ENCODE peak calls at places on chromosomes 6 and 20, in four cellular contexts. N is COR-L47, P is WTC11, X is occipital lobe. E is an unnamed sample.

GRCh38 chr20:1478566-1478965 is 11.9 kb upstream of the NSFL1C start:
- DNase-seq in N (no peak), P (no peak), X (no peak), E (no peak)

GRCh38 chr20:51594999-51595532 is 52.5 kb upstream of the NFATC2 start:
- DNase-seq in N (peak; percentile 73), P (peak; percentile 84), X (peak; percentile 86), E (peak; percentile 86)

GRCh38 chr6:56169366-56169765 is 78.0 kb downstream of the COL21A1 start:
- DNase-seq in N (no peak), P (no peak), X (no peak), E (no peak)

GRCh38 chr6:150651808-150652473 is 52.3 kb downstream of the PLEKHG1 start:
- DNase-seq in N (no peak), P (no peak), X (no peak), E (no peak)

GRCh38 chr6:6315660-6316059 is 4.8 kb downstream of the F13A1 start:
- DNase-seq in N (no peak), P (peak; percentile 65), X (no peak), E (no peak)

GRCh38 chr20:53265304-53265875 is 293.2 kb downstream of the TSHZ2 start:
- DNase-seq in N (no peak), P (no peak), X (no peak), E (no peak)

GRCh38 chr20:4064118-4064962 is 49.0 kb upstream of the RNF24 start:
- DNase-seq in N (peak; percentile 9), P (peak; percentile 53), X (peak; percentile 44), E (peak; percentile 85)

GRCh38 chr6:161564951-161565350 is 291.1 kb upstream of the AGPAT4 start:
- DNase-seq in N (no peak), P (no peak), X (no peak), E (no peak)

GRCh38 chr20:31485450-31486339 is 10.6 kb downstream of the REM1 start:
- DNase-seq in N (no peak), P (no peak), X (no peak), E (peak; percentile 44)

GRCh38 chr6:107853226-107853625 is 29.1 kb upstream of the SCML4 start:
- DNase-seq in N (no peak), P (no peak), X (no peak), E (no peak)

GRCh38 chr6:141413196-141413595 is 719.5 kb upstream of the GJE1 start:
- DNase-seq in N (no peak), P (no peak), X (no peak), E (no peak)

GRCh38 chr6:32114853-32115252 is 5.7 kb upstream of the TNXB start:
- DNase-seq in N (no peak), P (no peak), X (no peak), E (no peak)

GRCh38 chr6:159312204-159312603 is 143.0 kb downstream of the FNDC1 start:
- DNase-seq in N (no peak), P (no peak), X (no peak), E (no peak)

GRCh38 chr6:30163090-30163917 is at the start of gene TRIM15:
- DNase-seq in N (no peak), P (peak; percentile 30), X (no peak), E (no peak)

GRCh38 chr6:149429427-149430360 is 29.6 kb downstream of the SUMO4 start:
- DNase-seq in N (no peak), P (no peak), X (no peak), E (no peak)

GRCh38 chr20:4029505-4030467 is 14.4 kb upstream of the RNF24 start:
- DNase-seq in N (no peak), P (no peak), X (no peak), E (no peak)

GRCh38 chr20:63860325-63861051 is 810 bp upstream of the ABHD16B start:
- DNase-seq in N (no peak), P (no peak), X (no peak), E (no peak)

GRCh38 chr20:50680106-50680960 is 11.0 kb downstream of the RIPOR3 start:
- DNase-seq in N (no peak), P (no peak), X (no peak), E (no peak)

GRCh38 chr6:157503018-157503747 is 122.2 kb downstream of the ZDHHC14 start:
- DNase-seq in N (no peak), P (no peak), X (no peak), E (no peak)

GRCh38 chr20:62464990-62465389 is 10.8 kb downstream of the GATA5 start:
- DNase-seq in N (no peak), P (no peak), X (no peak), E (no peak)

GRCh38 chr6:45965007-45965406 is 50.7 kb downstream of the CLIC5 start:
- DNase-seq in N (no peak), P (no peak), X (no peak), E (no peak)

GRCh38 chr6:168916576-168917207 is 337.0 kb downstream of the THBS2 start:
- DNase-seq in N (no peak), P (no peak), X (peak; percentile 3), E (no peak)

GRCh38 chr6:51182884-51183283 is 364.2 kb downstream of the TFAP2B start:
- DNase-seq in N (peak; percentile 40), P (no peak), X (no peak), E (no peak)

GRCh38 chr6:1363298-1363697 is 26.1 kb upstream of the FOXF2 start:
- DNase-seq in N (no peak), P (no peak), X (no peak), E (no peak)

GRCh38 chr6:40804905-40805304 is 217.7 kb upstream of the LRFN2 start:
- DNase-seq in N (no peak), P (peak; percentile 33), X (no peak), E (no peak)

GRCh38 chr20:34669094-34669493 is 7.8 kb downstream of the PIGU start:
- DNase-seq in N (no peak), P (no peak), X (no peak), E (no peak)

GRCh38 chr20:62611794-62612193 is 30.5 kb upstream of the SLCO4A1 start:
- DNase-seq in N (no peak), P (no peak), X (no peak), E (no peak)

GRCh38 chr6:97702226-97702625 is 419.2 kb upstream of the MMS22L start:
- DNase-seq in N (no peak), P (no peak), X (no peak), E (no peak)

GRCh38 chr20:63643499-63643898 is 9.7 kb downstream of the STMN3 start:
- DNase-seq in N (no peak), P (no peak), X (no peak), E (no peak)

GRCh38 chr20:36116813-36117441 is 37.6 kb upstream of the EPB41L1 start:
- DNase-seq in N (no peak), P (no peak), X (no peak), E (no peak)

E was measured in lung.